ENCODE peak calls at places on chromosome 10, in nine cellular contexts. One of them, this sample, is unnamed.

GRCh38 chr10:71963756-71964668 is at the start of gene CHST3:
- DNase-seq in GM04503: no peak
- DNase-seq in ELF-1: peak
- DNase-seq in RPMI7951: peak
- DNase-seq in NCI-H2029: no peak
- DNase-seq in CD8-positive, alpha-beta memory T cell: no peak
- DNase-seq in aorta: peak
- DNase-seq in caudate nucleus: peak
- DNase-seq in NCI-H1417: no peak
- DNase-seq in this sample: no peak

GRCh38 chr10:3119796-3120459 is 52.6 kb downstream of the PFKP start:
- DNase-seq in aorta: peak
- DNase-seq in GM04503: no peak
- DNase-seq in caudate nucleus: no peak
- DNase-seq in RPMI7951: peak
- DNase-seq in ELF-1: no peak
- DNase-seq in CD8-positive, alpha-beta memory T cell: no peak
- DNase-seq in NCI-H2029: peak
- DNase-seq in NCI-H1417: no peak
- DNase-seq in this sample: no peak

GRCh38 chr10:101834341-101834740 is 9.3 kb downstream of the KCNIP2 start:
- DNase-seq in ELF-1: no peak
- DNase-seq in NCI-H1417: no peak
- DNase-seq in caudate nucleus: no peak
- DNase-seq in NCI-H2029: no peak
- DNase-seq in aorta: peak
- DNase-seq in GM04503: no peak
- DNase-seq in CD8-positive, alpha-beta memory T cell: no peak
- DNase-seq in RPMI7951: no peak
- DNase-seq in this sample: no peak

GRCh38 chr10:28906011-28906411 is 228.7 kb downstream of the BAMBI start:
- DNase-seq in RPMI7951: peak
- DNase-seq in NCI-H2029: no peak
- DNase-seq in aorta: no peak
- DNase-seq in ELF-1: no peak
- DNase-seq in CD8-positive, alpha-beta memory T cell: no peak
- DNase-seq in GM04503: no peak
- DNase-seq in NCI-H1417: peak
- DNase-seq in caudate nucleus: no peak
- DNase-seq in this sample: peak

GRCh38 chr10:97543025-97543546 is 29.5 kb upstream of the ANKRD2 start:
- DNase-seq in aorta: peak
- DNase-seq in RPMI7951: peak
- DNase-seq in caudate nucleus: peak
- DNase-seq in NCI-H1417: no peak
- DNase-seq in CD8-positive, alpha-beta memory T cell: no peak
- DNase-seq in GM04503: peak
- DNase-seq in NCI-H2029: no peak
- DNase-seq in ELF-1: peak
- DNase-seq in this sample: peak

GRCh38 chr10:130648807-130649206 is 512.6 kb downstream of the GLRX3 start:
- DNase-seq in ELF-1: no peak
- DNase-seq in aorta: no peak
- DNase-seq in caudate nucleus: no peak
- DNase-seq in GM04503: no peak
- DNase-seq in NCI-H1417: no peak
- DNase-seq in NCI-H2029: no peak
- DNase-seq in RPMI7951: no peak
- DNase-seq in CD8-positive, alpha-beta memory T cell: no peak
- DNase-seq in this sample: no peak

GRCh38 chr10:3095373-3096139 is 28.2 kb downstream of the PFKP start:
- DNase-seq in caudate nucleus: peak
- DNase-seq in NCI-H2029: no peak
- DNase-seq in NCI-H1417: no peak
- DNase-seq in GM04503: peak
- DNase-seq in RPMI7951: peak
- DNase-seq in aorta: no peak
- DNase-seq in CD8-positive, alpha-beta memory T cell: peak
- DNase-seq in ELF-1: peak
- DNase-seq in this sample: peak

GRCh38 chr10:75071164-75071489 is 40.3 kb upstream of the SAMD8 start:
- DNase-seq in caudate nucleus: no peak
- DNase-seq in RPMI7951: no peak
- DNase-seq in CD8-positive, alpha-beta memory T cell: no peak
- DNase-seq in NCI-H2029: peak
- DNase-seq in NCI-H1417: no peak
- DNase-seq in ELF-1: no peak
- DNase-seq in GM04503: no peak
- DNase-seq in aorta: no peak
- DNase-seq in this sample: no peak

GRCh38 chr10:78533093-78533492 is 499.4 kb downstream of the RPS24 start:
- DNase-seq in NCI-H1417: no peak
- DNase-seq in caudate nucleus: no peak
- DNase-seq in ELF-1: no peak
- DNase-seq in NCI-H2029: no peak
- DNase-seq in aorta: no peak
- DNase-seq in CD8-positive, alpha-beta memory T cell: no peak
- DNase-seq in GM04503: no peak
- DNase-seq in RPMI7951: no peak
- DNase-seq in this sample: no peak

GRCh38 chr10:108582387-108582786 is 1340.9 kb downstream of the XPNPEP1 start:
- DNase-seq in GM04503: no peak
- DNase-seq in ELF-1: no peak
- DNase-seq in RPMI7951: peak
- DNase-seq in aorta: no peak
- DNase-seq in NCI-H1417: no peak
- DNase-seq in caudate nucleus: no peak
- DNase-seq in NCI-H2029: no peak
- DNase-seq in CD8-positive, alpha-beta memory T cell: no peak
- DNase-seq in this sample: no peak

GRCh38 chr10:5317547-5318107 is 47.1 kb upstream of the UCN3 start:
- DNase-seq in NCI-H1417: no peak
- DNase-seq in ELF-1: no peak
- DNase-seq in CD8-positive, alpha-beta memory T cell: peak
- DNase-seq in caudate nucleus: no peak
- DNase-seq in NCI-H2029: no peak
- DNase-seq in GM04503: peak
- DNase-seq in RPMI7951: peak
- DNase-seq in aorta: no peak
- DNase-seq in this sample: no peak

GRCh38 chr10:86256690-86257315 is 109.8 kb downstream of the GRID1 start:
- DNase-seq in NCI-H1417: no peak
- DNase-seq in ELF-1: no peak
- DNase-seq in aorta: no peak
- DNase-seq in CD8-positive, alpha-beta memory T cell: no peak
- DNase-seq in GM04503: no peak
- DNase-seq in NCI-H2029: no peak
- DNase-seq in RPMI7951: no peak
- DNase-seq in caudate nucleus: no peak
- DNase-seq in this sample: no peak

GRCh38 chr10:68900427-68901105 is 549 bp upstream of the DDX50 start:
- DNase-seq in CD8-positive, alpha-beta memory T cell: no peak
- DNase-seq in caudate nucleus: no peak
- DNase-seq in NCI-H2029: no peak
- DNase-seq in RPMI7951: no peak
- DNase-seq in GM04503: peak
- DNase-seq in aorta: peak
- DNase-seq in ELF-1: no peak
- DNase-seq in NCI-H1417: peak
- DNase-seq in this sample: no peak

GRCh38 chr10:112082134-112082533 is 101.4 kb downstream of the GPAM start:
- DNase-seq in GM04503: no peak
- DNase-seq in caudate nucleus: no peak
- DNase-seq in RPMI7951: peak
- DNase-seq in aorta: peak
- DNase-seq in ELF-1: peak
- DNase-seq in CD8-positive, alpha-beta memory T cell: no peak
- DNase-seq in NCI-H1417: no peak
- DNase-seq in NCI-H2029: no peak
- DNase-seq in this sample: no peak